ENCODE peak calls at places on chromosomes 12 and 14, in four cellular contexts. Z, F, L and Q are unnamed samples.
A peak's percentile ranks its signal among the peaks of the same experiment; 100 is the strongest.

GRCh38 chr12:69655616-69656336 is 43.3 kb downstream of the BEST3 start:
- DNase-seq in Z (no peak), F (no peak), L (no peak), Q (no peak)

GRCh38 chr12:116659771-116660481 is 77.9 kb downstream of the SPRING1 start:
- DNase-seq in Z (no peak), F (peak; percentile 86), L (no peak), Q (no peak)

GRCh38 chr12:133202493-133203343 is 21.4 kb downstream of the ZNF268 start:
- DNase-seq in Z (no peak), F (no peak), L (no peak), Q (no peak)

GRCh38 chr12:44046732-44047417 is 211.0 kb downstream of the TMEM117 start:
- DNase-seq in Z (no peak), F (no peak), L (no peak), Q (no peak)

GRCh38 chr14:102493585-102493984 is 16.0 kb downstream of the ANKRD9 start:
- DNase-seq in Z (no peak), F (no peak), L (no peak), Q (no peak)

GRCh38 chr12:119744900-119745606 is 77.1 kb downstream of the PRKAB1 start:
- DNase-seq in Z (no peak), F (no peak), L (no peak), Q (no peak)

GRCh38 chr12:49489720-49490119 is 49.1 kb upstream of the KCNH3 start:
- DNase-seq in Z (no peak), F (no peak), L (no peak), Q (no peak)

GRCh38 chr12:570237-570925 is 92.9 kb downstream of the NINJ2 start:
- DNase-seq in Z (no peak), F (peak; percentile 85), L (peak; percentile 93), Q (peak; percentile 83)

GRCh38 chr14:67457782-67458181 is 30.7 kb downstream of the TMEM229B start:
- DNase-seq in Z (no peak), F (peak; percentile 38), L (no peak), Q (peak; percentile 89)

DNA sequence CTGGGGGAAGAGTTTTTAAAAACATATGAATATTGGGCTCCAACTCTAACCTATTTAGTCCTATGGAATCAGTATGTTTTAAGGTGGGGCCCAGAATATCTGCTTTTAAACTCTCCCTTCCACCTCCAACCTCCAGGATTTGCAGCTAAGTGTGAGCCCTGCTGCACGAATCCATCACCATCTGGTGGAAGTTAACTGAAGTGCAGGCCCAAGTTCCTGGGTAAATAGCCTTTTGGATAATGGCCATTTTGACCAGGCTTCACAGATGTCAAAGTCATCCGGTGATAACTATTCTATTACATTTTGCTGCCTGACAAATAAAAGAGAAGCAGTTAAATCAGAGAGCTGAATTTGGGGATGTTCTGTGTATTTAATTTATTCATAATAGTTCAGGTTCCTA is 58.1 kb upstream of the RMST start:
- DNase-seq in Z (no peak), F (no peak), L (no peak), Q (no peak)
- H3K36me3 ChIP-seq in Z (no peaks in the 10 kb centered on the region), F (no peaks in the 10 kb centered on the region), L (no peaks in the 10 kb centered on the region), Q (no peaks in the 10 kb centered on the region)

DNA sequence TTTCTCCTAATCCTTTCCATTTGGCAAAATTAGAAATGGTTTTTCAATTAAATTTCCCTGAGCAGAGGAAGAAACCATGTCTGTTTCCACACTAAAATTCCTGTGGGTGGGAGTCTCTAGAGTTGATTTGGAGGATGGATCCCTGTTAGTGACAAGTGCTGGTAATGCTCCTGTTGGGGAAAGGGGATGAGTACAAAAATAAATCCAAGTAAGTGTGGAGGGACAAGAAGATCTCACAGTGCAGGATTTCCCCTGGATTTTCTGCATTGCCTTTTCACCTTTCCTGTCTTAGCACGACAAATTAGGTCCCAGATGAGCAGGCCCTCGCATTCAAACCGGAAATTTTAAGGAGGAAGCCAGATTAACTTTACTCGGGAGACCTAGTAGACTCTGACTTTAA is 107.5 kb downstream of the DAD1 start:
- DNase-seq in Z (no peak), F (no peak), L (no peak), Q (no peak)
- H3K4me1 ChIP-seq in Z (no peaks in the 10 kb centered on the region), F (no peaks in the 10 kb centered on the region), L (peaks cover 6% of the 10 kb centered on the region), Q (peaks cover 4% of the 10 kb centered on the region)

GRCh38 chr12:63845726-63846125 is 1.2 kb downstream of the SRGAP1 start:
- DNase-seq in Z (no peak), F (peak; percentile 89), L (no peak), Q (no peak)

GRCh38 chr12:63843613-63844390 is 698 bp upstream of the SRGAP1 start:
- DNase-seq in Z (peak; percentile 79), F (peak; percentile 78), L (peak; percentile 95), Q (peak; percentile 81)

GRCh38 chr12:63848450-63848849 is 4.0 kb downstream of the SRGAP1 start:
- DNase-seq in Z (no peak), F (no peak), L (no peak), Q (no peak)

GRCh38 chr12:63844391-63845341 is at the start of gene SRGAP1:
- DNase-seq in Z (no peak), F (no peak), L (peak; percentile 88), Q (peak; percentile 25)

DNA sequence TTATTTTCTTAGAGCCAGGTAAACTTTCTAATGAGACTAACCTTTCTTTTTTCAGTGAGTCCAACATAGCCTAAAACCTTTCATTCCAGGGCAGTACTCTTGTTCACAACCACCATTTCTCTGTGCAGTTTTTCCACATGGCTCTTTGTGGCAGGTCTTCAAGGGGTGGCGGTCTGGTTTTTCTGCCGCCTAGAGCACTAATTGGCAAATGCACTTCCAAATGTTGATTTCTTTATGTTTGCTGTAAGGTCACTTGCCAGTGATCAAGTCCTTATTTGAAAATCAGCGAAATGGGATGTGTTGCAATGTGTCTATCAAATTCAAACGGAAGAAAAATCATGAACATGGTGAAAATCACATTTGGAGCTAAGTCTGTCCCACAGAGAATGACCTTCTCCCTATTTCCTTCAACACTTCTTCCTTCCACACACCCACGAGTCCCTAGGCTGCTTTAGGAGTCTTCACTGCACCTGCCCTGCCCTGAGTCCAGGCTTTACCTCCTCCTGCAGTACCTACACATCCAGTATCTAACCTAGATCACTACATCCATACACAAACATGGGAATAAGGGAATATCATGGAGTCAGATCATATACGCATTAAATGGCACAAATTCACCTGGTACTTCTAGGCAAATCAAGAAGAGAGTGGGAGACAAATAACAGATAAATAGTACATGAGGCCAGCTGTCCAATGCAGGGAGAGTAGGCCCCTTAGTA is 1.9 kb downstream of the SRGAP1 start:
- DNase-seq in Z (no peak), F (peak; percentile 45), L (no peak), Q (no peak)
- H3K4me3 ChIP-seq in Z (no peak overlapping the region), F (peak overlapping the region; percentile 97), L (no peak overlapping the region), Q (no peak overlapping the region)

GRCh38 chr14:88588081-88588480 is 25.2 kb downstream of the ZC3H14 start:
- DNase-seq in Z (no peak), F (no peak), L (no peak), Q (no peak)

GRCh38 chr14:88584451-88584850 is 21.6 kb downstream of the ZC3H14 start:
- DNase-seq in Z (no peak), F (no peak), L (no peak), Q (no peak)

GRCh38 chr14:88592016-88592415 is 29.2 kb downstream of the ZC3H14 start:
- DNase-seq in Z (no peak), F (no peak), L (no peak), Q (no peak)

GRCh38 chr14:88590173-88590572 is 27.3 kb downstream of the ZC3H14 start:
- DNase-seq in Z (no peak), F (no peak), L (no peak), Q (no peak)
- H3K36me3 ChIP-seq in Z (peaks cover 6% of the 10 kb centered on the region), F (no peaks in the 10 kb centered on the region), L (peaks cover 76% of the 10 kb centered on the region), Q (peaks cover 59% of the 10 kb centered on the region)

GRCh38 chr12:124548854-124549378 is 18.5 kb downstream of the NCOR2 start:
- DNase-seq in Z (no peak), F (no peak), L (no peak), Q (peak; percentile 76)

GRCh38 chr12:124547626-124548025 is 19.8 kb downstream of the NCOR2 start:
- DNase-seq in Z (no peak), F (no peak), L (no peak), Q (no peak)

GRCh38 chr12:124551268-124552144 is 15.9 kb downstream of the NCOR2 start:
- DNase-seq in Z (no peak), F (peak; percentile 53), L (peak; percentile 89), Q (peak; percentile 55)

GRCh38 chr12:124549629-124550028 is 17.8 kb downstream of the NCOR2 start:
- DNase-seq in Z (no peak), F (no peak), L (no peak), Q (no peak)

DNA sequence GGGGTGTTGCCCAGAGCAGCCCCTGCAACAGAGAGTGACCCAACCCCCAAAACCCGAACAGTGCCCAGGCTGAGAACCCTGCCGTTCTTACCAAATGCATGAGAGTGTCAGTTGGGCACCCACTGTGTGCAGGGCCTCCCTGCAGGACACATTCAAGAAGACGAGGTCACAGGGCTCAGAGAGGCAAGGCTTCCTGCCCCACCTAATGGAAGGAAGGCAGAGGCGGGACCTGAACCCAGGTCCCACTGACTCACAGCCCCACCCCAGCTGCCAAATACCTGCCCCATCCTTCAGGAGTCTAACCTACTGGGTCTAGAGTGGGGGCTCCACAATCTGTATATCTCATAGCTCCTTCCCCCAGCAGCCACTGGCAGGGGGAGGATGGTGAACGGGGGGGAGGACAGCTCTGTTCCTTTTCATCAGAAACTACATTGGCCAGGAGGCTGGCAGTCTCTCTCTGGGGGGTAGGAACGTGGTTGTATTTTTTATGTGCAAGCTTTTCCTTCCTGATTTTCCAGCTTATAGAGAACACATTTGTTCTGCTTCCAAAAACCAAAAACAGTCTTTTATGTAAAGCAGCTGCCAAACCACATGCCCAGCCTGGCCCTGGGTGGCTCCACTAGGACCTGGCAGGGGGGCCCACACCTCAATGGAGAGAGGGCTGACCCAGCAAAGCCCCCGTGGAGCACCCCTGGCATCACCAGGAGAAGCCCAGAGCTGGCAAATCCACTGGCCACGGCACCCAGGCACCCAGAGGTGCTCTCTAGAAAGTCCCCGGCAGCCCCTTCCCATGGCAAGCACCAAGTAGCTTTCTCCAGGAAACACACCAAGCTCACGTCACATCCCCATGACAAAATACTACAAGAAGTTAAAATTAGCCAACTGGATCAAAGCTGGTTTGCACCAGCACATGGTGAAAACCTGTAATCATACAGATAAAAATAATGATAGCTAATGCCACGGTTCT is 17.0 kb downstream of the NCOR2 start:
- DNase-seq in Z (no peak), F (no peak), L (no peak), Q (no peak)
- H3K4me1 ChIP-seq in Z (peaks cover 41% of the 10 kb centered on the region), F (peaks cover 31% of the 10 kb centered on the region), L (peaks cover 51% of the 10 kb centered on the region), Q (peaks cover 64% of the 10 kb centered on the region)

DNA sequence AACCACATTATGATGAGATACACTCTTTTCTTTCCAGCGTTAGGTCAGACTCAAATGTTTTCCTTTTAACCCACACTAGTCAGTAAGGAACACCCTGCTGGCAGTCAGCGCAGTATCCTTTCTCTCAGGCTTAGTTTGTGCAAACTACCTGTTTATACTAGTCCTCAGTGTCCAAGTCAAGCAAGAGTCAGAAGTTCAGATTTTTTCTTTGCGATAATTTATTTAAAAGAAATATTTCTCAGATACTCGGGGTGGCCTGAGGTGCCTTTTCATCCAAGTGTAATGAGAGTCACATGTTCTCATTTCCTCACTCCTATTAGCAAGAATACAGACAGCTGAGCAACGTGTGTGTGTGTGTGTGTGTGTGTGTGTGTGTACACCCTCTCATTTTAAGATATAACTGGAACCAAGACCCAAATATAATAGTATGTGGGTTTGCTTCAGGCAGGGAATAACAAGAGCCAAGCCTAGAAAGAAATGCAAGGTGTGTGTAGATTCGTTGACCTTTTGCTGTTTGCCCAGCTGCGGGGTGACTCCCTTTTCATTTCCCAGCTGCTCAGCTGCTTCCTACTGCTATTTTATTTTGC is 182.7 kb downstream of the KICS2 start:
- DNase-seq in Z (no peak), F (no peak), L (no peak), Q (no peak)
- H3K4me3 ChIP-seq in Z (no peak overlapping the region), F (no peak overlapping the region), L (no peak overlapping the region), Q (no peak overlapping the region)

GRCh38 chr12:98595152-98595988 is 1.9 kb downstream of the SLC25A3 start:
- DNase-seq in Z (peak; percentile 60), F (peak; percentile 75), L (no peak), Q (no peak)
- H3K36me3 ChIP-seq in Z (peaks cover 27% of the 10 kb centered on the region), F (peaks cover 45% of the 10 kb centered on the region), L (peaks cover 33% of the 10 kb centered on the region), Q (peaks cover 38% of the 10 kb centered on the region)